ENCODE peak calls at places on chromosome 16, in five cellular contexts. X, C, P, Z and Q are unnamed samples.

GRCh38 chr16:56357765-56358322 is 67.5 kb downstream of the AMFR start:
- DNase-seq in X (no peak), C (no peak), P (no peak), Z (no peak), Q (peak)

GRCh38 chr16:87305505-87306391 is 11.4 kb downstream of the C16orf95 start:
- DNase-seq in Z (no peak), X (peak), P (peak), C (no peak), Q (peak)

GRCh38 chr16:80751167-80751566 is 53.2 kb downstream of the CDYL2 start:
- DNase-seq in P (peak), C (no peak), X (peak), Z (no peak), Q (no peak)

GRCh38 chr16:2767891-2768290 is 9.2 kb downstream of the ELOB start:
- DNase-seq in X (no peak), Z (no peak), C (no peak), P (no peak), Q (no peak)

GRCh38 chr16:58418601-58419000 is 26.3 kb downstream of the GINS3 start:
- DNase-seq in X (peak), Z (peak), P (no peak), C (no peak), Q (peak)

GRCh38 chr16:86812363-86812970 is 234.1 kb downstream of the FOXL1 start:
- DNase-seq in P (no peak), X (no peak), Z (no peak), C (no peak), Q (no peak)

GRCh38 chr16:79589495-79590134 is 10.9 kb downstream of the MAF start:
- DNase-seq in Z (no peak), X (no peak), P (no peak), C (no peak), Q (no peak)

GRCh38 chr16:56451753-56452689 is 667 bp downstream of the OGFOD1 start:
- DNase-seq in P (peak), Z (no peak), C (no peak), X (peak), Q (peak)

GRCh38 chr16:13543850-13544249 is 376.1 kb upstream of the ERCC4 start:
- DNase-seq in C (no peak), P (no peak), X (no peak), Z (no peak), Q (no peak)

GRCh38 chr16:81520560-81521135 is 76.0 kb downstream of the CMIP start:
- DNase-seq in P (no peak), Z (no peak), C (no peak), X (no peak), Q (no peak)

GRCh38 chr16:86200722-86201121 is 301.8 kb downstream of the IRF8 start:
- DNase-seq in X (no peak), P (no peak), Z (no peak), C (no peak), Q (no peak)

GRCh38 chr16:22380529-22380928 is 6.1 kb upstream of the CDR2 start:
- DNase-seq in X (peak), Z (no peak), P (peak), C (no peak), Q (no peak)

GRCh38 chr16:88815901-88816589 is 4.3 kb upstream of the APRT start:
- DNase-seq in X (no peak), C (no peak), Z (peak), P (no peak), Q (no peak)

GRCh38 chr16:71467810-71468209 is 5.8 kb upstream of the ZNF23 start:
- DNase-seq in C (no peak), X (peak), P (no peak), Z (peak), Q (peak)

GRCh38 chr16:65510850-65511249 is 389.0 kb upstream of the CDH11 start:
- DNase-seq in P (no peak), Z (no peak), C (no peak), X (no peak), Q (peak)

GRCh38 chr16:56357291-56357764 is 68.0 kb downstream of the AMFR start:
- DNase-seq in X (peak), P (peak), C (no peak), Z (no peak), Q (peak)

GRCh38 chr16:68529931-68530667 is 9.0 kb upstream of the ZFP90 start:
- DNase-seq in C (peak), P (peak), Z (peak), X (peak), Q (peak)

GRCh38 chr16:72105978-72106377 is 12.3 kb downstream of the DHX38 start:
- DNase-seq in Z (no peak), P (no peak), X (no peak), C (no peak), Q (no peak)

GRCh38 chr16:86740817-86741799 is 162.8 kb downstream of the FOXL1 start:
- DNase-seq in C (no peak), X (peak), Z (no peak), P (peak), Q (peak)

GRCh38 chr16:67245189-67245585 is 2.1 kb downstream of the FHOD1 start:
- DNase-seq in Z (no peak), P (no peak), C (no peak), X (no peak), Q (no peak)

GRCh38 chr16:86585821-86586611 is 7.7 kb downstream of the FOXL1 start:
- DNase-seq in C (no peak), X (peak), Z (no peak), P (peak), Q (no peak)

GRCh38 chr16:56616608-56617211 is 8.3 kb downstream of the MT2A start:
- DNase-seq in P (no peak), X (no peak), C (no peak), Z (no peak), Q (no peak)

GRCh38 chr16:27217256-27217655 is 13.9 kb downstream of the KDM8 start:
- DNase-seq in C (no peak), Z (no peak), P (no peak), X (peak), Q (peak)

GRCh38 chr16:6193718-6194117 is 1096.1 kb upstream of the EEF2KMT start:
- DNase-seq in X (no peak), C (no peak), Z (no peak), P (no peak), Q (no peak)

GRCh38 chr16:22915003-22915402 is 101.0 kb downstream of the HS3ST2 start:
- DNase-seq in P (no peak), Z (peak), X (no peak), C (no peak), Q (no peak)

GRCh38 chr16:19840524-19841110 is 44.0 kb downstream of the GPRC5B start:
- DNase-seq in P (no peak), Z (no peak), C (no peak), X (no peak), Q (no peak)

GRCh38 chr16:89565256-89565505 is 4.7 kb downstream of the RPL13 start:
- DNase-seq in Z (no peak), P (no peak), X (no peak), C (no peak), Q (no peak)

GRCh38 chr16:67943619-67944503 is at the start of gene LCAT:
- DNase-seq in Z (peak), X (no peak), C (no peak), P (no peak), Q (peak)

GRCh38 chr16:11955713-11956123 is 9.3 kb upstream of the TNFRSF17 start:
- DNase-seq in C (no peak), P (peak), Z (no peak), X (peak), Q (peak)

GRCh38 chr16:50272111-50272571 is 5.8 kb downstream of the ADCY7 start:
- DNase-seq in X (no peak), C (no peak), P (no peak), Z (no peak), Q (no peak)

GRCh38 chr16:74650966-74651567 is 15.6 kb downstream of the RFWD3 start:
- DNase-seq in P (no peak), X (no peak), Z (no peak), C (no peak), Q (no peak)

GRCh38 chr16:48117217-48118105 is 38.3 kb downstream of the ABCC12 start:
- DNase-seq in Z (peak), X (peak), P (no peak), C (peak), Q (peak)

GRCh38 chr16:89036776-89037175 is 56.9 kb upstream of the ACSF3 start:
- DNase-seq in P (no peak), Z (no peak), C (no peak), X (no peak), Q (no peak)

GRCh38 chr16:57147381-57148191 is 38.3 kb downstream of the PSME3IP1 start:
- DNase-seq in Z (no peak), P (peak), C (no peak), X (peak), Q (no peak)

GRCh38 chr16:21197115-21197514 is 14.3 kb downstream of the ZP2 start:
- DNase-seq in Z (no peak), P (no peak), C (no peak), X (no peak), Q (no peak)

GRCh38 chr16:12540290-12540689 is 263.4 kb downstream of the CPPED1 start:
- DNase-seq in P (no peak), Z (no peak), X (no peak), C (no peak), Q (no peak)